ENCODE peak calls at places on chromosome 7, in four cellular contexts. One of them, this sample, is unnamed.
A peak's percentile ranks its signal among the peaks of the same experiment; 100 is the strongest.

GRCh38 chr7:78530351-78530750 is 731.8 kb downstream of the PHTF2 start:
- DNase-seq in naive B cell: no peak
- DNase-seq in activated naive CD8-positive, alpha-beta T cell treated with anti-CD3 and anti-CD28 coated beads, Interleukin-2, amount 50 U/mL, for 24 hours: no peak
- DNase-seq in upper lobe of right lung: no peak
- DNase-seq in this sample: no peak

GRCh38 chr7:40469481-40469880 is 334.7 kb downstream of the SUGCT start:
- DNase-seq in naive B cell: no peak
- DNase-seq in activated naive CD8-positive, alpha-beta T cell treated with anti-CD3 and anti-CD28 coated beads, Interleukin-2, amount 50 U/mL, for 24 hours: no peak
- DNase-seq in upper lobe of right lung: no peak
- DNase-seq in this sample: no peak

GRCh38 chr7:73482746-73483145 is 39.3 kb downstream of the BAZ1B start:
- DNase-seq in naive B cell: no peak
- DNase-seq in activated naive CD8-positive, alpha-beta T cell treated with anti-CD3 and anti-CD28 coated beads, Interleukin-2, amount 50 U/mL, for 24 hours: no peak
- DNase-seq in upper lobe of right lung: no peak
- DNase-seq in this sample: no peak

GRCh38 chr7:80641548-80641947 is 3.1 kb downstream of the CD36 start:
- DNase-seq in naive B cell: no peak
- DNase-seq in activated naive CD8-positive, alpha-beta T cell treated with anti-CD3 and anti-CD28 coated beads, Interleukin-2, amount 50 U/mL, for 24 hours: no peak
- DNase-seq in upper lobe of right lung: no peak
- DNase-seq in this sample: no peak

GRCh38 chr7:45918556-45918955 is 2.5 kb downstream of the IGFBP3 start:
- DNase-seq in naive B cell: no peak
- DNase-seq in activated naive CD8-positive, alpha-beta T cell treated with anti-CD3 and anti-CD28 coated beads, Interleukin-2, amount 50 U/mL, for 24 hours: no peak
- DNase-seq in upper lobe of right lung: no peak
- DNase-seq in this sample: no peak

GRCh38 chr7:75638607-75639070 is 100.1 kb downstream of the HIP1 start:
- DNase-seq in naive B cell: no peak
- DNase-seq in activated naive CD8-positive, alpha-beta T cell treated with anti-CD3 and anti-CD28 coated beads, Interleukin-2, amount 50 U/mL, for 24 hours: no peak
- DNase-seq in upper lobe of right lung: peak; percentile 80
- DNase-seq in this sample: no peak

GRCh38 chr7:152462995-152463713 is 27.4 kb upstream of the KMT2C start:
- DNase-seq in naive B cell: no peak
- DNase-seq in activated naive CD8-positive, alpha-beta T cell treated with anti-CD3 and anti-CD28 coated beads, Interleukin-2, amount 50 U/mL, for 24 hours: no peak
- DNase-seq in upper lobe of right lung: no peak
- DNase-seq in this sample: no peak

GRCh38 chr7:16847381-16847860 is 34.4 kb downstream of the AGR3 start:
- DNase-seq in naive B cell: no peak
- DNase-seq in activated naive CD8-positive, alpha-beta T cell treated with anti-CD3 and anti-CD28 coated beads, Interleukin-2, amount 50 U/mL, for 24 hours: no peak
- DNase-seq in upper lobe of right lung: peak; percentile 73
- DNase-seq in this sample: no peak

GRCh38 chr7:11831727-11832495 is at the start of gene THSD7A:
- DNase-seq in naive B cell: peak; percentile 8
- DNase-seq in activated naive CD8-positive, alpha-beta T cell treated with anti-CD3 and anti-CD28 coated beads, Interleukin-2, amount 50 U/mL, for 24 hours: peak; percentile 9
- DNase-seq in upper lobe of right lung: peak; percentile 81
- DNase-seq in this sample: no peak